ENCODE peak calls at places on chromosomes 13 and 19, in four cellular contexts. L is fibroblast of lung, G is K562, O is IMR-90. M is an unnamed sample.

GRCh38 chr13:94548382-94549240 is 47.3 kb downstream of the TGDS start:
- DNase-seq in L (peak), G (peak), O (peak), M (peak)

GRCh38 chr13:30818323-30818960 is 83.1 kb downstream of the ALOX5AP start:
- DNase-seq in L (peak), G (no peak), O (peak), M (no peak)

GRCh38 chr13:44249439-44249838 is 124.2 kb upstream of the SERP2 start:
- DNase-seq in L (peak), G (no peak), O (peak), M (no peak)

GRCh38 chr19:18156841-18157464 is 4.0 kb downstream of the PIK3R2 start:
- DNase-seq in L (peak), G (peak), O (peak), M (no peak)

GRCh38 chr13:110379905-110380341 is 72.8 kb downstream of the COL4A2 start:
- DNase-seq in L (peak), G (no peak), O (peak), M (no peak)

GRCh38 chr13:25771208-25771607 is 280.6 kb downstream of the SHISA2 start:
- DNase-seq in L (peak), G (no peak), O (no peak), M (peak)

GRCh38 chr13:114078501-114079451 is 53.6 kb downstream of the RASA3 start:
- DNase-seq in L (peak), G (no peak), O (peak), M (no peak)

GRCh38 chr13:36718686-36719085 is 44.9 kb downstream of the SERTM1 start:
- DNase-seq in L (peak), G (no peak), O (no peak), M (no peak)

GRCh38 chr13:40626566-40626965 is 39.9 kb downstream of the FOXO1 start:
- DNase-seq in L (no peak), G (no peak), O (no peak), M (peak)

GRCh38 chr13:32824671-32825070 is 191.6 kb upstream of the KL start:
- DNase-seq in L (peak), G (no peak), O (peak), M (no peak)

GRCh38 chr13:40484981-40485380 is 181.5 kb downstream of the FOXO1 start:
- DNase-seq in L (no peak), G (no peak), O (no peak), M (no peak)

GRCh38 chr19:15444505-15445226 is 5.1 kb downstream of the WIZ start:
- DNase-seq in L (no peak), G (no peak), O (no peak), M (no peak)

GRCh38 chr19:18202759-18203407 is 959 bp downstream of the RAB3A start:
- DNase-seq in L (no peak), G (peak), O (no peak), M (peak)

GRCh38 chr19:9913237-9914000 is 22.9 kb downstream of the OLFM2 start:
- DNase-seq in L (no peak), G (peak), O (no peak), M (no peak)

GRCh38 chr13:30752201-30752797 is 17.0 kb downstream of the ALOX5AP start:
- DNase-seq in L (peak), G (no peak), O (peak), M (no peak)

GRCh38 chr13:87942204-87942603 is 271.0 kb downstream of the SLITRK5 start:
- DNase-seq in L (peak), G (no peak), O (no peak), M (no peak)

GRCh38 chr13:24680258-24680920 is at the start of gene ATP12A:
- DNase-seq in L (no peak), G (no peak), O (no peak), M (no peak)

GRCh38 chr13:110001622-110002275 is 215.4 kb upstream of the IRS2 start:
- DNase-seq in L (peak), G (no peak), O (peak), M (no peak)

GRCh38 chr19:7921955-7922840 is 2.1 kb downstream of the SNAPC2 start:
- DNase-seq in L (no peak), G (no peak), O (no peak), M (no peak)

GRCh38 chr13:42992585-42993122 is 613 bp upstream of the EPSTI1 start:
- DNase-seq in L (no peak), G (no peak), O (no peak), M (peak)

GRCh38 chr19:6501740-6502648 is at the start of gene TUBB4A:
- DNase-seq in L (no peak), G (peak), O (no peak), M (peak)

GRCh38 chr13:101624210-101624922 is 171.9 kb downstream of the ITGBL1 start:
- DNase-seq in L (no peak), G (no peak), O (peak), M (no peak)

GRCh38 chr19:19738564-19738963 is 5.7 kb upstream of the ZNF14 start:
- DNase-seq in L (no peak), G (no peak), O (no peak), M (no peak)

GRCh38 chr19:51065221-51065960 is 499 bp upstream of the KLK13 start:
- DNase-seq in L (no peak), G (peak), O (no peak), M (no peak)

GRCh38 chr19:40614595-40615411 is 13.6 kb downstream of the LTBP4 start:
- DNase-seq in L (peak), G (peak), O (peak), M (peak)

GRCh38 chr19:36040495-36040894 is 7.8 kb upstream of the CLIP3 start:
- DNase-seq in L (no peak), G (no peak), O (no peak), M (no peak)

GRCh38 chr19:56978023-56978565 is 137.6 kb upstream of the PEG3 start:
- DNase-seq in L (no peak), G (no peak), O (no peak), M (no peak)

GRCh38 chr13:84925443-84925842 is 873.8 kb downstream of the SLITRK6 start:
- DNase-seq in L (peak), G (no peak), O (peak), M (no peak)
- H2AFZ ChIP-seq in L (no peak), G (no peak), O (no peak), M (peak)

DNA sequence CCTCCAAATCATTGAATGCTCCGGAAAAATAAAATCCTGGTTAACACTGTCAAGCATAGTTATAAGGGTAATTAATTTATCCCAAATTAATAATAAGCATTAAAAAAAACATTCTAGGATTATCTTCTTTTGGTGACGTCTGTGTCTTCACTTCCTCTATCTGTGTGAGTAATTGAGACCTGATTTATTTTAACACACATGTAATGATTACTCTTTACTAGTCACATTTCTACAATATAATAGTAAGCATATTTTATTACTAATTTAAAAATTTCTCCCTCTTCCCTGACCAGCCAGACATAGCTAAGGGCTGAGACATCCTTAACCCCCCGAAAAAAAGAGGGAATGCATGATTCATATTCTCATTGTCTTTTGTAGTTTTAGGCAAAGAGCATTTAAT is 2.3 kb downstream of the FNDC3A start:
- DNase-seq in L (peak), G (no peak), O (peak), M (peak)
- H3K4me3 ChIP-seq in L (peak), G (peak), O (peak), M (peak)

DNA sequence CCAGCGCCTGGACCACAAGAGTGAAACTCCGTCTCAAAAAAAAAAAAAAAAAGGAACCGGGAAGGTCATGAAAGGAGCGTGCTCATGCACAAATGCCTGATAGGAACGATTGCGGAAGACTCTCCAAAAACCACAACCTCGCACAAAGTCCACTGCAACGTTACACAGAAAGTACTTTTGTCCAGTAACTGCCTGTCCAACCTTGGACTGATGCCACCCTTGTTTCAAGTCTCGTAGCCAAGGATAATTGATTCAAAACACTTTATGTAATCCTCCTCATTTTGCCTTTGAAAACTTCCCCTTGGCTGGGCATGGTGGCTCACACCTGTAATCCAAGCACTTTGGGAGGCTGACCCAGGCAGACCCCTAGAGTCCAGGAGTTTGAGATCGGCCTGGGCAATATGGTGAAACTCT is 13.7 kb downstream of the LGALS7 start:
- DNase-seq in L (no peak), G (no peak), O (no peak), M (no peak)
- H3K4me2 ChIP-seq in L (no peak), G (no peak), O (no peak), M (no peak)

GRCh38 chr13:66775196-66775595 is 454.9 kb downstream of the PCDH9 start:
- DNase-seq in L (no peak), G (no peak), O (no peak), M (no peak)
- H2AFZ ChIP-seq in L (no peak), G (no peak), O (no peak), M (no peak)

GRCh38 chr19:39399684-39400465 is 6.8 kb upstream of the ZFP36 start:
- DNase-seq in L (no peak), G (no peak), O (no peak), M (no peak)

GRCh38 chr19:39400997-39401548 is 5.6 kb upstream of the ZFP36 start:
- DNase-seq in L (no peak), G (no peak), O (no peak), M (peak)

GRCh38 chr19:39401549-39402416 is 4.9 kb upstream of the ZFP36 start:
- DNase-seq in L (peak), G (no peak), O (peak), M (peak)

GRCh38 chr19:39398297-39398864 is 7.2 kb downstream of the MED29 start:
- DNase-seq in L (peak), G (peak), O (peak), M (no peak)

DNA sequence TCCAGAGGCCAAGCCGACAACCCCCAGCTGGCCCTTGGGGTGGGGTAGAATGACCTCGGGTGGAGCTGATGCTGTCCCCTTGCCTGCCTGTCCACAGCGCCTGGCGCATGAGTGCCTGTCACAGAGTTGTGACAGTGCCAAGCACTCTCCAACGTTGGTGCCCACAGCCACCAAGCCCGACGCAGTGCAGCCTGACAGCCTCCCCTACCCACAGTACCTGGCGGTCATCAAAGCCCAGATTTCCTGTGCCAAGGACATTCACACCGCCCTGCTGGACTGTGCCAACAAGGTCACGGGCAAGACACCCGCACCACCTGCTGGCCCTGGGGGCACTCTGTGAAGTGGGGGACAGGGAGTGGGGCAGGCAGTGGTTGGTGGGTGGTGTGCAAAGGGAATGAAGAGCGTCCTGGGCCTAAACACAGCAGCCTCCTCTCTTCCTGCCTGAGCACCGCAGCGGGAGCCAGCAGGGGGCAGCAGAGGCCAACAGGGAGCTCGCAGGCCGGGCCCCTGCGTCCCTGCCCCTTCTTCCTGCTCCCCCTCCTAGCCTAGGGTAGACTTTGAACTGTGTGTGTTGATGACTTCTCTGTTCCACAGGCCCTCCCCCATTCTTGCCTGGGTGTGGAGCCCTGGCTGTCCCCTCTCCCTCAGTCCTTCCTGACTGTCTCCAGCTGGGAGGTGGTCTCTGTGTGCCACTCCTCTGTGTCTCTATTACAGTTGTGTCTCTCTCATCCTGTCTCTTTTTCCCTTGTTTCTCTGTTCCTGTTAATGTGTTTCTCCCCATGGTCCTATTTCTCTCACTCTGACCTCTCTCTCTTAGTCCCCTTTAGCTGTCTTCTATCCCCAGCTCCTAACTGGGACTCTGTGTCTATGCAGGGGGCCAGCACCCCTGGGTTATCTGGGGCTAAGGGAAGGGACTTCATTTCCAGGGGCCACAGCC is 6.5 kb downstream of the MED29 start:
- DNase-seq in L (peak), G (peak), O (peak), M (peak)
- H3K4me3 ChIP-seq in L (no peak), G (no peak), O (no peak), M (peak)

DNA sequence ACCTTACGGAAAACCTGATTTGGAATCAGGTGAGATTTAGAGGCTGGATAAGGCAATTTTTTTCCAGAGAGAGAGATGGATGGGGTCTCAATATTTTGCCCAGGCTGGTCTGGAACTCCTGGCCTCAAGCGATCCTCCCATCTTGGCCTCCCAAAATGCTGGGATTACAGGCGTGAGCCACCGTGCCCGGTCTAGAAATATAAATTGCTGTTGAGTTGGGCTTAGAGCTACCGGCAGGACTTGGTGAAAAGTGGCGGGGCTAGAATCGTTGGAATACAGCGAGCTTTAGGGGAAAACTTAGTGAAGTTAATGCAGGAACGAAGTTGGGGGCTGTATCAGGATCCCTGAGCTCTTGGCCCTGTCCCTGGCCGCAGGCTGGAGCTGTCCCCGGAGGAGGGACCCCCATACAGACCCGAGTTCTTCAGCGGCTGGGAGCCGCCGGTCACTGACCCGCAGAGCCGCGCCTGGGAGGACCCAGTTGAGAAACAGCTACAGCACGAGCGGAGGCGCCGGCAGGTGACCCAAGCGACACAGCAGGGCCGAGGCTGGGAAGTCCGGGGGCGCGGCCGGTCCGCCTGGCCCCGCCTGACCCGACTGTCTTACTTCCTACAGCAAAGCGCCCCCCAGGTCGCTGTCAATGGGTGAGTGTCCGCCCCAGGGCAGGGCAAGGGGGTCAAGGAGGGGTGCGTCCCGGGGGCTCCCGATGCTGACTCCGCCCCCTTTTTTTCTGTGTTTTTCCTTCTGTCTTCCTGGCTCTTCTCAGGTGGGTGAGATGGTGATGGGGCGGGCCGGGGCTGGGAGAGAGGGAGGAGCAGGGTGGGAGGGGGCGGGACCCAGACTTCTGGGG is 7.6 kb downstream of the EPS8L1 start:
- DNase-seq in L (no peak), G (no peak), O (no peak), M (no peak)
- H3K4me2 ChIP-seq in L (no peak), G (no peak), O (no peak), M (no peak)